ENCODE peak calls at places on chromosomes 2 and 18, in four cellular contexts. S is sigmoid colon, P is HCT116, R is IMR-90. K is an unnamed sample.

GRCh38 chr2:230586328-230586982 is 126.2 kb upstream of the CAB39 start:
- DNase-seq in P (no peak), S (no peak), R (peak; percentile 65), K (no peak)

GRCh38 chr2:72138011-72138881 is 9.4 kb downstream of the CYP26B1 start:
- DNase-seq in P (no peak), S (peak; percentile 55), R (no peak), K (no peak)

GRCh38 chr2:75002007-75002406 is 43.6 kb downstream of the POLE4 start:
- DNase-seq in S (no peak), R (peak; percentile 75), P (no peak), K (no peak)

GRCh38 chr2:134261398-134262131 is 7.7 kb downstream of the MGAT5 start:
- DNase-seq in S (no peak), P (no peak), R (no peak), K (no peak)

GRCh38 chr2:163157891-163158511 is 319.4 kb upstream of the KCNH7 start:
- DNase-seq in S (no peak), P (no peak), R (peak; percentile 89), K (no peak)

GRCh38 chr18:45774065-45774521 is 50.1 kb downstream of the SLC14A1 start:
- DNase-seq in R (peak; percentile 74), P (no peak), S (no peak), K (no peak)

GRCh38 chr2:203040966-203041521 is 26.4 kb downstream of the NBEAL1 start:
- DNase-seq in R (no peak), P (no peak), S (no peak), K (no peak)

GRCh38 chr2:86518498-86518897 is 44.7 kb downstream of the CHMP3 start:
- DNase-seq in R (no peak), S (no peak), P (no peak), K (no peak)

GRCh38 chr18:51568151-51568550 is 370.7 kb upstream of the MEX3C start:
- DNase-seq in S (no peak), R (no peak), P (no peak), K (no peak)

GRCh38 chr2:127081826-127082633 is 24.9 kb downstream of the BIN1 start:
- DNase-seq in S (no peak), R (peak; percentile 11), P (no peak), K (no peak)

GRCh38 chr2:237171396-237171795 is 85.7 kb downstream of the COPS8 start:
- DNase-seq in R (peak; percentile 97), S (peak; percentile 83), P (peak; percentile 19), K (peak; percentile 30)

GRCh38 chr2:206452750-206453149 is 9.4 kb downstream of the ADAM23 start:
- DNase-seq in S (no peak), R (peak; percentile 43), P (no peak), K (peak; percentile 40)

GRCh38 chr2:219506802-219507554 is 7.3 kb upstream of the ASIC4 start:
- DNase-seq in R (no peak), S (no peak), P (no peak), K (no peak)

GRCh38 chr2:95121495-95122196 is at the start of gene MRPS5:
- DNase-seq in S (peak; percentile 87), P (peak; percentile 34), R (peak; percentile 50), K (peak; percentile 90)

GRCh38 chr2:174454566-174454965 is 32.3 kb downstream of the GPR155 start:
- DNase-seq in R (no peak), S (no peak), P (no peak), K (no peak)

GRCh38 chr2:223613017-223613950 is 11.1 kb upstream of the SCG2 start:
- DNase-seq in P (peak; percentile 89), S (peak; percentile 95), R (peak; percentile 99), K (peak; percentile 90)

GRCh38 chr2:212147921-212148513 is 390.6 kb downstream of the ERBB4 start:
- DNase-seq in R (peak; percentile 1), P (no peak), S (no peak), K (no peak)

GRCh38 chr2:2014251-2014761 is 270.0 kb upstream of the PXDN start:
- DNase-seq in S (no peak), R (no peak), P (no peak), K (no peak)

GRCh38 chr2:168149431-168149830 is 98.0 kb downstream of the STK39 start:
- DNase-seq in R (peak; percentile 24), S (no peak), P (no peak), K (no peak)
- TF ChIP-seq POLR2A in R (no peak), S (no peak), P (no peak), K (no peak)

GRCh38 chr2:56199492-56199891 is 15.7 kb downstream of the CCDC85A start:
- DNase-seq in P (no peak), R (peak; percentile 62), S (no peak), K (no peak)

GRCh38 chr2:56206250-56206649 is 22.5 kb downstream of the CCDC85A start:
- DNase-seq in R (no peak), S (no peak), P (no peak), K (no peak)

GRCh38 chr2:56198936-56199335 is 15.1 kb downstream of the CCDC85A start:
- DNase-seq in R (no peak), P (no peak), S (no peak), K (no peak)

GRCh38 chr2:56204556-56204955 is 20.8 kb downstream of the CCDC85A start:
- DNase-seq in R (no peak), S (no peak), P (no peak), K (no peak)

DNA sequence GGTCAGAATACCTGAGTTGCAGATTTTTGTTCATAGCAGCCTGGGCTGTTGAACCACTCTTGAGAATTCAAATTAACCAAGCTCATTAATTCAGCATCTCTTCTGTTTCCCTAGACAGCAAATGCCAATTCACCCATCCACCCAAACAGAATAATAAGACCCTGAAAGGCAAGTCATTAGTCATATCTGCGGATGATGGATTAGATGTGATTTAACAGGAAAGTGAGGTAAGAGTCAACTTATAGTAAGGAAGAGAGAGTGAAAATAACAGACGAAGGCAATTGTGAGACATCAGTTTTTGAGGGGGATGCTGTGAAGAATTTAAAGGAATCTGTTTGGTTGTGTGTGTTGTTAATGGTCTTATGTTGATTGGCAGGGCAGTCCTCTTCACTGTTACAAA is 18.9 kb downstream of the CCDC85A start:
- DNase-seq in R (no peak), P (no peak), S (no peak), K (no peak)
- TF ChIP-seq POLR2A in R (no peak), P (no peak), S (no peak), K (no peak)

DNA sequence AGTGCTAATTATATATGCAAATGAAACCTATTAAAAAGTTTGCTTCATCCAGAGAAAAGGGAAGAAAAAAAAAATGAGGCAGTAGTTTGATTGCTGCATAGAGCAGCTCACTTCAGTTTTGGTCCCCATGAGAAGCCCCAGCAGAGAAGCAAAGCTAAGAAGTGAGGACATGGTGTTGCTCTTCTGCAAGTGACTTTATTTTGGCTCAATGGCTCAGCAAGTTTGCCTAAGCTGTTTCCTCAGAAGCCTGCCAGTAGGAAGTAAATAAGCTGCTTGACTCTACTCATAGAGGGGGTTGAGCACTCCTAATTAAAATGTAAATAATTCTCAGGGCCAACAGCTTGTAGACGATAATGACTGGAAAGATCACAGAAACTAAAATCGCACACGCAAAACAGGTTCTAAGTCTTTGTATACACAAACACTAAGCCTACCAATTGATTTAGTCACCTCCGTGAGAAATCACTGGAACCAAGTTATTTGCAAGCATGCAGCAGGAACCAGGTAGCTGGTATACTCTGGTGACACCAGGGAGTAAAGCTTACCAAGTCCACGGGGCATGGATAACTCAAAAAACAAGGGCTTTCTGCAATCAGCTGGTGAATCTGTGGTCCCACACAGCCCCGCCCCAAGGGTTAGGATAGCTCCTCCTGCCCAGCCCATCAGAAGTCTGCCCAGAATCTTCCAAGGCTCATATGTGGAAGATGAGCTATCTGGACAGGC is 39.7 kb upstream of the NABP1 start:
- DNase-seq in P (no peak), S (no peak), R (no peak), K (no peak)
- TF ChIP-seq POLR2A in P (no peak), S (no peak), R (no peak), K (no peak)

DNA sequence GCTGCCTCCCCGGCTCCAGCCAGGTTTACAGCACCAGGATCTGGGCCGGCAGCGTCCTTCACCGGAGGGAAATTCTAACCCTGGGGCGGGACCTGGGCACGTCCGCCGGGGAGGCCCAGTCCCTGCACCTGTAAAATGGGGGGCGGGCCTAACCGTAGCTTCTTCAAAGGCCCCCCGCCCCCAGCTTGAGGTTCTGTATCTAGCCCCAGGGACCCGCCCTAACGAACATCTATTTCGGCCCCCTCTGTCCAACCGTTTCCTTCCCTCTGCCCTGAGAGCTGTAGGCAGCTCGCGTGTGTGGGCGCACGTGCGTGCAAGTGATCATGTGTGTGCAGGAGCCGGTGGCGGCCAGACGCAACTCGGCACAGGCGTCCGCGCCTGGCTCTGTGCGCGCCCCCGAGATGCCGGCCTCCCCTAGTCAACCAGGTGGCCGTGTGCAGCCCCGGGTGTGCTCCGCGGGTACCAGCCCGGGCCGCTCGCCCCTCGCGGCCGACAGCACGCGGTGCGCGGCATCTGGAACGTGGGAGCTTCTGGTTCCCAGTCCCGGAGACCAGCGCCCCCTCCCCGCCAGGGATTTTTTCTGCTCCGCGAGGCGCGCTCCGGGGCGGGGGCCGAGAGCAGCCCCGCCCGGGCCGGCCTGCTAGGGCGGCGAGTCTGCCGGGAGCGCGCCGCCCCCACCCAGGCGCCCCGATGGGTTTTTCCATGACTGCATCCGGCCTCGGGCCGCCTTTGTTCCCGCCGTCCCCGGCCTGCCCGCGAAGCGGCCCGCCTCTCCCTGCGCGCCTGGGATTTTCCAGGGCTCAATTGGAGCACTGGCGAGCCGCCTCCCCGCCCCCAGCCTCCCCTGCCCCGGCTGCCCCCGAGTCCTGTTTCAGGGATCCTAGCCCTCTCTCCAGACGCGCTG is 21.2 kb downstream of the TEX44 start:
- DNase-seq in S (peak; percentile 97), R (peak; percentile 80), P (peak; percentile 76), K (peak; percentile 80)
- TF ChIP-seq POLR2A in S (no peak), R (no peak), P (no peak), K (peak; percentile 16)

GRCh38 chr2:196404276-196404675 is 232.9 kb upstream of the STK17B start:
- DNase-seq in R (no peak), S (no peak), P (no peak), K (no peak)

GRCh38 chr2:196413821-196414274 is 225.7 kb upstream of the CCDC150 start:
- DNase-seq in S (no peak), P (no peak), R (no peak), K (no peak)

GRCh38 chr2:196410008-196410407 is 229.5 kb upstream of the CCDC150 start:
- DNase-seq in S (no peak), R (no peak), P (no peak), K (no peak)

GRCh38 chr2:196407675-196408265 is 231.7 kb upstream of the CCDC150 start:
- DNase-seq in S (no peak), R (no peak), P (no peak), K (no peak)

DNA sequence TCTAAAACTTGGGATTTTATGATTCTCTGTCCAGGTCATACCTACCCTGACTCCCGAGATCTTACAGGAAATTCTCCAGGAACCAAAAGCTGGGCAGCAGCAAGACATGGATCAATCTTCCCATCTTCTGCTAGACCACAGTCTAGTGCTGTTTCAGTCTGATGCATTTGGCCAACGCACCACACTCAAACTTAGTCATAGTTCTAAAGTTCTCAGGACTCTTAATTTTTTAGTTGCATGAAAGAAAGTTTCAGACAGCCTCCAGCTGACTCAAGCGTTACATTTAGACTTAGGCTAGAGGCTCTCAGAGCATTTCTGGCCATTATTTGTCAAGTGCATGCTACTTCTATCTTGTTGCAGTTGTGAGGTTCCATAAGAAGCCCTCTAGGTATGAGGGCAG is 230.1 kb upstream of the CCDC150 start:
- DNase-seq in P (no peak), S (no peak), R (no peak), K (no peak)
- TF ChIP-seq POLR2A in P (no peak), S (no peak), R (no peak), K (no peak)